ENCODE peak calls at places on chromosomes 3 and 15, in nine cellular contexts. Y is keratinocyte; W is fibroblast of lung; Z is neural progenitor cell; Q is naive thymus-derived CD4-positive, alpha-beta T cell; L is stomach; E is gastrocnemius medialis; X is endothelial cell of umbilical vein; B is pancreas. C is an unnamed sample.

GRCh38 chr3:172607305-172608121 is 84.3 kb upstream of the TNFSF10 start:
- DNase-seq in L (no peak), E (no peak), Z (peak; percentile 52), Q (no peak), B (no peak), Y (no peak), W (peak; percentile 92), X (peak; percentile 94), C (peak; percentile 16)

GRCh38 chr15:68152342-68152741 is 52.8 kb downstream of the CALML4 start:
- DNase-seq in X (no peak), W (no peak), B (no peak), Y (no peak), Q (no peak), Z (no peak), L (no peak), E (no peak), C (no peak)

GRCh38 chr3:128495435-128495970 is 2.5 kb upstream of the GATA2 start:
- DNase-seq in B (no peak), Q (no peak), Z (no peak), Y (no peak), L (no peak), X (no peak), E (no peak), W (no peak), C (no peak)

GRCh38 chr3:27719306-27720003 is 2.7 kb downstream of the EOMES start:
- DNase-seq in Y (no peak), Q (no peak), Z (no peak), W (no peak), X (no peak), B (no peak), L (no peak), E (no peak), C (no peak)

GRCh38 chr15:94287794-94288246 is 56.5 kb downstream of the MCTP2 start:
- DNase-seq in Z (no peak), Q (no peak), Y (no peak), E (no peak), X (no peak), L (peak; percentile 31), B (no peak), W (no peak), C (no peak)

GRCh38 chr3:112761062-112761638 is 85.5 kb downstream of the CD200R1L start:
- DNase-seq in Y (no peak), E (no peak), Z (no peak), W (peak; percentile 78), L (no peak), Q (no peak), X (peak; percentile 79), B (no peak), C (no peak)

GRCh38 chr3:61356678-61357077 is 105.4 kb upstream of the FHIT start:
- DNase-seq in E (no peak), Q (no peak), L (no peak), X (no peak), Z (no peak), W (no peak), Y (no peak), B (no peak), C (no peak)

GRCh38 chr15:89307791-89308190 is 26.8 kb downstream of the POLG start:
- DNase-seq in W (peak; percentile 73), B (no peak), L (no peak), Z (no peak), X (no peak), Y (no peak), E (no peak), Q (no peak), C (no peak)

GRCh38 chr3:172856766-172857742 is 106.5 kb downstream of the ECT2 start:
- DNase-seq in Y (no peak), L (peak; percentile 32), E (no peak), Z (no peak), X (peak; percentile 88), W (peak; percentile 78), Q (no peak), B (no peak), C (no peak)

GRCh38 chr3:82080792-82081191 is 319.3 kb upstream of the GBE1 start:
- DNase-seq in B (no peak), W (peak; percentile 12), L (no peak), Z (no peak), X (peak; percentile 56), Q (no peak), E (no peak), Y (no peak), C (no peak)

GRCh38 chr3:39260957-39261356 is 18.9 kb downstream of the CX3CR1 start:
- DNase-seq in E (peak; percentile 85), X (peak; percentile 66), L (peak; percentile 60), W (peak; percentile 81), Q (peak; percentile 17), B (no peak), Y (peak; percentile 41), Z (no peak), C (peak; percentile 11)

GRCh38 chr3:172467170-172467824 is 19.0 kb upstream of the GHSR start:
- DNase-seq in L (no peak), Q (no peak), Y (no peak), X (peak; percentile 91), E (no peak), W (peak; percentile 81), Z (no peak), B (no peak), C (no peak)

GRCh38 chr15:31032959-31033358 is 41.5 kb upstream of the MTMR10 start:
- DNase-seq in W (peak; percentile 71), X (peak; percentile 88), B (no peak), Q (no peak), E (no peak), Y (no peak), L (no peak), Z (no peak), C (no peak)

GRCh38 chr15:35705885-35706590 is 160.1 kb upstream of the DPH6 start:
- DNase-seq in L (peak; percentile 44), X (peak; percentile 87), E (no peak), B (no peak), Y (no peak), W (peak; percentile 82), Z (no peak), Q (no peak), C (no peak)

GRCh38 chr15:78317145-78317836 is 17.9 kb upstream of the SKIC8 start:
- DNase-seq in B (no peak), W (no peak), X (no peak), L (peak; percentile 33), Q (no peak), Z (no peak), Y (peak; percentile 25), E (no peak), C (no peak)

GRCh38 chr3:123935830-123936229 is 25.2 kb downstream of the CCDC14 start:
- DNase-seq in B (no peak), E (no peak), Z (no peak), Y (no peak), Q (no peak), W (no peak), X (no peak), L (no peak), C (no peak)

GRCh38 chr15:90701880-90702630 is 15.1 kb upstream of the BLM start:
- DNase-seq in L (no peak), B (no peak), Y (no peak), E (no peak), Z (peak; percentile 47), W (no peak), X (no peak), Q (no peak), C (no peak)

GRCh38 chr3:32448686-32449474 is 53.8 kb downstream of the CMTM6 start:
- DNase-seq in Q (no peak), W (no peak), E (no peak), Z (no peak), L (peak; percentile 23), Y (no peak), B (no peak), X (no peak), C (no peak)

GRCh38 chr3:194673761-194674160 is 1.8 kb upstream of the LSG1 start:
- DNase-seq in E (no peak), B (no peak), Z (no peak), W (no peak), X (no peak), Y (no peak), L (no peak), Q (no peak), C (no peak)

GRCh38 chr3:53815067-53815466 is 31.2 kb downstream of the CHDH start:
- DNase-seq in L (no peak), Q (no peak), Y (no peak), E (no peak), Z (no peak), B (no peak), W (no peak), X (no peak), C (no peak)

GRCh38 chr3:55485208-55485791 is 1.8 kb downstream of the WNT5A start:
- DNase-seq in L (peak; percentile 77), E (peak; percentile 65), Z (peak; percentile 94), Y (no peak), Q (no peak), X (peak; percentile 53), B (peak; percentile 93), W (peak; percentile 86), C (peak; percentile 80)

DNA sequence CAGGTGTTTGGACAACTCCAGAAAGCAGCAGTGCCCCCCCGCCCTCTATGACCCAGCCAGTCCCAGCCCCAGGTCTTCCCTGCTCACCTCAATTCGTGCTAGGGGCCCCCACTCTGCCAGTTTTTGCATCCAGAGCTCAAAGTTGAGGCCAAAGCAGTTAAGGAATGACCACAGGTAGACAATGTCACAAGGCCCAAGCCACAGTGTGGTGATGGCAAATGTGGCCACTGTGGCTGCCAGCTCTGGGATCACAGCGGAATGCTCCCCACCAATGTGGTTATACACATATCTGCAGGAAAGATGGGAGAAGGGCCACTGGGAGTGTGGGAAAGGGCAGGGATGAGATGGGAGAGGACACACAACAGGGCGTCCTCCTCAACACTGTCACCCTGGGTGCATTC is 8.2 kb downstream of the KLHL40 start:
- DNase-seq in W (no peak), Y (no peak), Z (no peak), X (no peak), E (no peak), L (no peak), Q (no peak), B (no peak), C (no peak)
- H3K27me3 ChIP-seq in W (peaks cover 16% of the 10 kb centered on the region), Y (peaks cover 4% of the 10 kb centered on the region), Z (no peaks in the 10 kb centered on the region), X (no peaks in the 10 kb centered on the region), E (no peaks in the 10 kb centered on the region), L (no peaks in the 10 kb centered on the region), Q (no peaks in the 10 kb centered on the region), B (no peaks in the 10 kb centered on the region), C (peaks cover 6% of the 10 kb centered on the region)

GRCh38 chr15:44720460-44721185 is 9.3 kb downstream of the B2M start:
- DNase-seq in E (no peak), Z (no peak), L (no peak), B (no peak), Y (no peak), Q (no peak), W (no peak), X (no peak), C (no peak)
- H3K4me1 ChIP-seq in E (no peaks in the 10 kb centered on the region), Z (no peaks in the 10 kb centered on the region), L (peaks cover 15% of the 10 kb centered on the region), B (no peaks in the 10 kb centered on the region), Y (no peaks in the 10 kb centered on the region), Q (peaks cover 91% of the 10 kb centered on the region), W (no peaks in the 10 kb centered on the region), X (no peaks in the 10 kb centered on the region), C (no peaks in the 10 kb centered on the region)

GRCh38 chr3:48042071-48042760 is 26.0 kb upstream of the MAP4 start:
- DNase-seq in Z (no peak), B (no peak), X (no peak), W (peak; percentile 62), Q (no peak), Y (no peak), E (no peak), L (no peak), C (no peak)

GRCh38 chr3:48047841-48048456 is 31.7 kb upstream of the MAP4 start:
- DNase-seq in L (no peak), Q (no peak), X (no peak), E (no peak), B (no peak), W (peak; percentile 73), Y (no peak), Z (no peak), C (no peak)
- H3K27me3 ChIP-seq in L (no peaks in the 10 kb centered on the region), Q (no peaks in the 10 kb centered on the region), X (no peaks in the 10 kb centered on the region), E (no peaks in the 10 kb centered on the region), B (no peaks in the 10 kb centered on the region), W (no peaks in the 10 kb centered on the region), Y (no peaks in the 10 kb centered on the region), Z (no peaks in the 10 kb centered on the region), C (no peaks in the 10 kb centered on the region)

GRCh38 chr3:77134801-77135200 is 94.9 kb downstream of the ROBO2 start:
- DNase-seq in Z (no peak), Y (no peak), X (no peak), L (no peak), E (no peak), B (no peak), Q (no peak), W (no peak), C (no peak)
- H3K4me1 ChIP-seq in Z (no peaks in the 10 kb centered on the region), Y (no peaks in the 10 kb centered on the region), X (no peaks in the 10 kb centered on the region), L (no peaks in the 10 kb centered on the region), E (no peaks in the 10 kb centered on the region), B (no peaks in the 10 kb centered on the region), Q (no peaks in the 10 kb centered on the region), W (no peaks in the 10 kb centered on the region), C (peaks cover 11% of the 10 kb centered on the region)